ENCODE peak calls at places on chromosome 2, in five cellular contexts. M is brain microvascular endothelial cell, T is RCC 7860, J is sciatic nerve, U is GM12865. Y is an unnamed sample.
A peak's percentile ranks its signal among the peaks of the same experiment; 100 is the strongest.

GRCh38 chr2:226796840-226797288 is 2.8 kb downstream of the IRS1 start:
- DNase-seq in M (no peak), T (no peak), J (no peak), U (no peak), Y (peak; percentile 26)

GRCh38 chr2:183179156-183179555 is 54.9 kb downstream of the NUP35 start:
- DNase-seq in M (peak; percentile 44), T (peak; percentile 42), J (no peak), U (peak; percentile 10), Y (no peak)

GRCh38 chr2:28649481-28650260 is 102.0 kb upstream of the PPP1CB start:
- DNase-seq in M (no peak), T (peak; percentile 53), J (no peak), U (peak; percentile 48), Y (no peak)

GRCh38 chr2:173652731-173653426 is 298.2 kb downstream of the CDCA7 start:
- DNase-seq in M (peak; percentile 96), T (peak; percentile 95), J (no peak), U (no peak), Y (no peak)

GRCh38 chr2:240302933-240303332 is 132.5 kb upstream of the GPC1 start:
- DNase-seq in M (no peak), T (no peak), J (no peak), U (no peak), Y (no peak)

GRCh38 chr2:10006248-10007147 is 36.9 kb upstream of the KLF11 start:
- DNase-seq in M (no peak), T (peak; percentile 22), J (peak; percentile 56), U (no peak), Y (peak; percentile 50)

GRCh38 chr2:107354143-107354542 is 468.2 kb upstream of the ST6GAL2 start:
- DNase-seq in M (no peak), T (no peak), J (no peak), U (no peak), Y (no peak)

GRCh38 chr2:117942958-117943672 is 70.8 kb downstream of the CCDC93 start:
- DNase-seq in M (no peak), T (no peak), J (no peak), U (no peak), Y (no peak)

GRCh38 chr2:40127890-40128548 is 323.9 kb downstream of the SLC8A1 start:
- DNase-seq in M (peak; percentile 78), T (no peak), J (no peak), U (no peak), Y (no peak)

GRCh38 chr2:12652723-12653122 is 64.0 kb upstream of the TRIB2 start:
- DNase-seq in M (no peak), T (no peak), J (no peak), U (no peak), Y (no peak)

GRCh38 chr2:233351423-233351822 is 2.9 kb upstream of the DGKD start:
- DNase-seq in M (peak; percentile 14), T (peak; percentile 81), J (no peak), U (no peak), Y (peak; percentile 68)

GRCh38 chr2:46530571-46530970 is 51.2 kb downstream of the TMEM247 start:
- DNase-seq in M (no peak), T (no peak), J (no peak), U (no peak), Y (no peak)

GRCh38 chr2:102366406-102367112 is 11.0 kb downstream of the IL18R1 start:
- DNase-seq in M (no peak), T (no peak), J (no peak), U (peak; percentile 82), Y (peak; percentile 18)

GRCh38 chr2:46284812-46285211 is 12.4 kb upstream of the EPAS1 start:
- DNase-seq in M (no peak), T (no peak), J (no peak), U (no peak), Y (no peak)

Y was measured in NB4.